ENCODE peak calls at places on chromosomes 3 and 15, in seven cellular contexts. K is left ventricle myocardium inferior, X is GM23338, I is kidney, U is tibial artery, R is colonic mucosa, T is hepatocyte. P is an unnamed sample.

GRCh38 chr3:99087277-99087676 is 185.8 kb upstream of the DCBLD2 start:
- DNase-seq in K (no peak), R (no peak), I (no peak), U (no peak), X (no peak), T (no peak), P (no peak)

GRCh38 chr3:172616061-172616461 is 92.8 kb upstream of the TNFSF10 start:
- DNase-seq in K (no peak), X (no peak), R (no peak), I (no peak), U (no peak), T (no peak), P (no peak)

GRCh38 chr15:29924750-29925149 is 102.5 kb upstream of the TJP1 start:
- DNase-seq in I (no peak), U (no peak), K (peak; percentile 20), R (no peak), X (peak; percentile 97), T (peak; percentile 79), P (no peak)

GRCh38 chr3:189687475-189687874 is 56.3 kb downstream of the TP63 start:
- DNase-seq in I (no peak), K (no peak), T (no peak), R (no peak), U (no peak), X (peak; percentile 43), P (no peak)

GRCh38 chr3:42271786-42272185 is 5.8 kb upstream of the CCK start:
- DNase-seq in X (no peak), T (no peak), U (no peak), I (no peak), K (no peak), R (no peak), P (no peak)

GRCh38 chr3:177705976-177706866 is 508.9 kb upstream of the TBL1XR1 start:
- DNase-seq in R (no peak), I (no peak), K (peak; percentile 70), X (no peak), T (no peak), U (peak; percentile 44), P (no peak)

GRCh38 chr3:53525765-53526761 is 31.7 kb downstream of the CACNA1D start:
- DNase-seq in K (no peak), R (no peak), T (peak; percentile 43), X (no peak), U (no peak), I (no peak), P (no peak)

GRCh38 chr3:170424879-170425278 is 6.2 kb downstream of the CLDN11 start:
- DNase-seq in X (no peak), I (no peak), U (no peak), K (no peak), R (no peak), T (no peak), P (no peak)

GRCh38 chr15:99335508-99335907 is 84.2 kb downstream of the LRRC28 start:
- DNase-seq in U (no peak), I (no peak), X (no peak), K (no peak), R (no peak), T (no peak), P (no peak)

GRCh38 chr3:48644898-48645760 is 9.9 kb upstream of the SLC26A6 start:
- DNase-seq in I (no peak), K (no peak), U (no peak), X (no peak), R (no peak), T (no peak), P (no peak)

DNA sequence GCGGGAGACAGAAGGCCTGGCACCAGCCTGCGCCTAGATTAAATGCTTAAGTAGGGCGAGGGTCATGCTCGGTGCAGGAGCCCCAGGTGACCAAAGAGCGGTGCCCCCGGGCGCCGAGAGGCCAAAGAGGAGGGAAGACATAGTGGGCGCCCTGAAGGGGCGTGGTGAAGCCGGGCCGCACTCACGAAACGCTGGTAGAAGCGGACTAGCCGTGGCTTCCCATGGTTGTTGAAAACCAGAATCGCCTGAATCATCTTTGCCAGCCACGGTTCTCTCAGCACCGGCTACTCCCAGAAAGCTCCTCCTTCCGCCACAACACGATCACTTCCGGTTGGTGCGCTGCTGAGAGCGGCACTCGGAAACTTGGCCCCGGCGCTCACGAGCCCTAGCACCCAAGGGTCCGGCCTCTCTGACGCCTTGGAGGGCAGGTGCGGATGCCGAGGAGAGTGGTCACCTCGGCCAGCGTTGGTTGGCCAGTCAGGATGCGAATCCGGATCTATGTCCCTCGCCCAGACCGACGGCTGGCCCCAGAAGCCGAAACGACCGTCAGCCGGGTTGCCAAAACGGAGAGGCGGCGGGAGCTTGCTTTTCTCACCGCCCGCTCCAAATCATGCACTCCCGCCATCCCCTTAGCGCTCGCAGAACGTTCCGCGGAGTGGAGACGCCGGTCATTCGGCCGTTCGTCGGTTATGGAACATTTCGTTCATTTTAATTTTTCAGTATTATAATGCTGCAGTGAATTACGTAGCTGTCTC is at the start of gene AP3S2:
- DNase-seq in X (peak; percentile 97), K (peak; percentile 88), R (peak; percentile 94), T (peak; percentile 95), I (peak; percentile 96), U (peak; percentile 92), P (peak; percentile 82)
- TF ChIP-seq CTCF in X (no peak), K (no peak), R (no peak), T (no peak), I (no peak), U (no peak), P (no peak)

GRCh38 chr3:128056258-128056657 is 4.0 kb downstream of the SEC61A1 start:
- DNase-seq in U (no peak), T (no peak), K (no peak), I (no peak), X (no peak), R (no peak), P (no peak)

GRCh38 chr3:128066111-128066510 is 13.9 kb downstream of the SEC61A1 start:
- DNase-seq in I (no peak), X (no peak), K (no peak), R (no peak), T (no peak), U (no peak), P (no peak)

GRCh38 chr3:128062033-128062745 is 10.0 kb downstream of the SEC61A1 start:
- DNase-seq in R (no peak), T (no peak), I (no peak), X (no peak), K (no peak), U (no peak), P (no peak)

GRCh38 chr3:128064962-128065361 is 12.7 kb downstream of the SEC61A1 start:
- DNase-seq in K (no peak), X (no peak), T (no peak), R (no peak), I (no peak), U (no peak), P (no peak)

DNA sequence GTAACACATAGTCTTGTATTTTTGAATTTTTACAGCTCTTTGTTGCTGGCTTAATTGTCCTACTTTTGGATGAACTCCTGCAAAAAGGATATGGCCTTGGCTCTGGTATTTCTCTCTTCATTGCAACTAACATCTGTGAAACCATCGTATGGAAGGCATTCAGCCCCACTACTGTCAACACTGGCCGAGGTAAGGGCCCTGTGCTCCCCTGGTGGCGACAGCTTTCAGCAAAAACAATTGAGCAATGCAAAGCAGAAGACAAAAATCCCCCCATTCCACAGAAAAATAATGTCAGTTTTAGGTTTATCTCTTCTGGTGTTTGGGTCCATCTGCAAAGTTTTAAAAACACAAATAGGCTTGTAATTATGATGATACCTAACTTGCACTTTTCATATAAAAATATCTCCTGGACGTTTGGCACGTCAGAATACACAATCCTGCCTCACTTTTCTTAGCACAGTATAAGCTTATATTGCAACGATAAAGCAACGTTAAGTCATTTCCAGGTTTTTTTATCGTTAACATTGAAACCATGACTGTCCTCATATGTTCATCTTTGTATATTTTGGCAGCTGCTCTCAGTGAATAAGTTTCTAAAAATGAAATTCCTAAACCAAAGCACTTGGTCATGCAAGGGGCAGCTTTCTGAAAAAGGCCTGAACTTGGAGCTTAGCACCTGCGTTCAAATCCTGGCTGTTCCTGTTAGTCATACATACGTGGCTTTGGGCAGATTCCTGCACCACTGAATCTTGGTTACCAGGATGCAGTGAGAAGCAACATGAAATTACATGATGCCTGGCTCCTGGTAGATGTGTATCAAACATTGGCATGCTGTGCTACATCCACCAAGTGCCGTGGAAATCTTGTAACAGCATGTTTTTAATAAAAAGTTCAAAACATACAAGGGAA is 8.5 kb downstream of the SEC61A1 start:
- DNase-seq in I (no peak), K (no peak), U (no peak), T (no peak), X (no peak), R (no peak), P (no peak)
- TF ChIP-seq CTCF in I (no peak), K (no peak), U (no peak), T (no peak), X (no peak), R (no peak), P (no peak)

DNA sequence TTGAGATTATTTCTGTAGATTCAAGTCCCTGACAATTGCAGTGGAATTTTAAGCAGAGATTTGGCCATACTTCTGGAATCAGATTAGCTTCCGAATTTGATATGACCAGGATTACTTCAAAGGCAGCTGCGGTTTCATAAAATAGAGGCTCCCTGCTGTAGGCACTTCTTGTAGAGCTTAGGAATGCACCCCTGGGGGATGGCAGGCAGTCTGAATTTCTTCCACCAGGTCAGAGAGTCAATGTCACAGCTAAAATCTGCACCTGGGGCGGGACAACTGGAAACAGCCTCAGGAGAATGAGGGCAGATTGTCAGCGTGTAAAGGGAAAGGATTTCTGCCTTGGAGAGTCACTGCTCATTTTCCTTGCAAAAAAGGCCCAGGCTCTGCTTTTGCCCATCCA is 182.6 kb downstream of the ARRDC4 start:
- DNase-seq in R (no peak), K (no peak), T (no peak), X (no peak), I (no peak), U (no peak), P (no peak)
- TF ChIP-seq CTCF in R (no peak), K (no peak), T (no peak), X (no peak), I (no peak), U (no peak), P (no peak)

DNA sequence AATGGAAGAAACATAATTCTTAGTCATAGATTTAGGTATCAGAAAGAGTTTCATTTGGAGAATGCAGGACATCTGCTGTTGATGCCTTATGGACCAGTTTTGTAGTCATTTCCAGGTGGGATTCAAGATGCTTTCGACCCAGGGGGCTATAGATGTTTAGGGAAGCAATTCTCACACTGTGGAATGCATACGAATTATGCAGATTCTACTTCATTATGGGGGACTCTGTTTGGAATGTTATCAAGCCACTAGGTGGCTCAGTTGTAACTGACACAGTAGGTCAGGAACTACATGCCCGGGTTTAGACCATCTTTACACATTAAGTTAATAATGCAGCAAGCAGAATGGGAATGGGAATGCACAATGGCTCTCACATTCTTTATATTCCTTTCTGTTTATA is 1359.8 kb downstream of the ZPLD1 start:
- DNase-seq in T (peak; percentile 6), U (no peak), I (no peak), X (peak; percentile 71), K (no peak), R (no peak), P (no peak)
- TF ChIP-seq CTCF in T (peak; percentile 41), U (no peak), I (peak; percentile 9), X (peak; percentile 69), K (no peak), R (no peak), P (no peak)

GRCh38 chr3:127674099-127674792 is 1.5 kb downstream of the ABTB1 start:
- DNase-seq in R (no peak), K (peak; percentile 12), T (no peak), I (peak; percentile 66), X (no peak), U (peak; percentile 12), P (peak; percentile 12)
- TF ChIP-seq CTCF in R (no peak), K (no peak), T (no peak), I (no peak), X (peak; percentile 22), U (no peak), P (no peak)